ENCODE peak calls at places on chromosomes 4 and X, in nine cellular contexts. One of them, this sample, is unnamed.

GRCh38 chrX:65644621-65645287 is 22.7 kb upstream of the MSN start:
- DNase-seq in CD4-positive, alpha-beta T cell: no peak
- DNase-seq in endodermal cell: no peak
- DNase-seq in posterior cingulate gyrus: peak
- DNase-seq in body of pancreas: peak
- DNase-seq in left ventricle myocardium inferior: peak
- DNase-seq in NCI-H1105: no peak
- DNase-seq in prostate gland: peak
- DNase-seq in colonic mucosa: peak
- DNase-seq in this sample: peak

GRCh38 chr4:39469429-39470077 is 10.7 kb downstream of the LIAS start:
- DNase-seq in CD4-positive, alpha-beta T cell: no peak
- DNase-seq in endodermal cell: peak
- DNase-seq in posterior cingulate gyrus: no peak
- DNase-seq in body of pancreas: peak
- DNase-seq in left ventricle myocardium inferior: no peak
- DNase-seq in NCI-H1105: peak
- DNase-seq in prostate gland: peak
- DNase-seq in colonic mucosa: peak
- DNase-seq in this sample: peak

GRCh38 chr4:75248770-75249467 is 265.3 kb downstream of the RCHY1 start:
- DNase-seq in CD4-positive, alpha-beta T cell: no peak
- DNase-seq in endodermal cell: no peak
- DNase-seq in posterior cingulate gyrus: no peak
- DNase-seq in body of pancreas: no peak
- DNase-seq in left ventricle myocardium inferior: no peak
- DNase-seq in NCI-H1105: no peak
- DNase-seq in prostate gland: no peak
- DNase-seq in colonic mucosa: no peak
- DNase-seq in this sample: no peak

GRCh38 chr4:174036563-174036962 is 246.9 kb downstream of the FBXO8 start:
- DNase-seq in CD4-positive, alpha-beta T cell: no peak
- DNase-seq in endodermal cell: no peak
- DNase-seq in posterior cingulate gyrus: no peak
- DNase-seq in body of pancreas: no peak
- DNase-seq in left ventricle myocardium inferior: peak
- DNase-seq in NCI-H1105: peak
- DNase-seq in prostate gland: no peak
- DNase-seq in colonic mucosa: no peak
- DNase-seq in this sample: no peak

GRCh38 chr4:14749910-14750309 is 252.4 kb upstream of the CPEB2 start:
- DNase-seq in CD4-positive, alpha-beta T cell: no peak
- DNase-seq in endodermal cell: peak
- DNase-seq in posterior cingulate gyrus: no peak
- DNase-seq in body of pancreas: peak
- DNase-seq in left ventricle myocardium inferior: peak
- DNase-seq in NCI-H1105: no peak
- DNase-seq in prostate gland: peak
- DNase-seq in colonic mucosa: peak
- DNase-seq in this sample: no peak

GRCh38 chr4:125244848-125245450 is 69.8 kb upstream of the FAT4 start:
- DNase-seq in CD4-positive, alpha-beta T cell: no peak
- DNase-seq in endodermal cell: no peak
- DNase-seq in posterior cingulate gyrus: no peak
- DNase-seq in body of pancreas: no peak
- DNase-seq in left ventricle myocardium inferior: no peak
- DNase-seq in NCI-H1105: no peak
- DNase-seq in prostate gland: no peak
- DNase-seq in colonic mucosa: no peak
- DNase-seq in this sample: no peak

GRCh38 chrX:103220511-103221406 is 5.9 kb downstream of the BEX4 start:
- DNase-seq in CD4-positive, alpha-beta T cell: no peak
- DNase-seq in endodermal cell: no peak
- DNase-seq in posterior cingulate gyrus: peak
- DNase-seq in body of pancreas: peak
- DNase-seq in left ventricle myocardium inferior: no peak
- DNase-seq in NCI-H1105: no peak
- DNase-seq in prostate gland: no peak
- DNase-seq in colonic mucosa: no peak
- DNase-seq in this sample: peak

GRCh38 chrX:134929813-134930212 is 61.0 kb upstream of the SMIM10 start:
- DNase-seq in CD4-positive, alpha-beta T cell: no peak
- DNase-seq in endodermal cell: no peak
- DNase-seq in posterior cingulate gyrus: no peak
- DNase-seq in body of pancreas: no peak
- DNase-seq in left ventricle myocardium inferior: no peak
- DNase-seq in NCI-H1105: no peak
- DNase-seq in prostate gland: no peak
- DNase-seq in colonic mucosa: no peak
- DNase-seq in this sample: no peak

GRCh38 chr4:128394778-128395177 is 107.2 kb upstream of the PGRMC2 start:
- DNase-seq in CD4-positive, alpha-beta T cell: no peak
- DNase-seq in endodermal cell: no peak
- DNase-seq in posterior cingulate gyrus: no peak
- DNase-seq in body of pancreas: no peak
- DNase-seq in left ventricle myocardium inferior: no peak
- DNase-seq in NCI-H1105: no peak
- DNase-seq in prostate gland: no peak
- DNase-seq in colonic mucosa: no peak
- DNase-seq in this sample: no peak